ENCODE peak calls at places on chromosomes 16 and 17, in ten cellular contexts. P is RWPE1, A is uterus, R is nephron progenitor cell, D is MCF 10A, H is BJ, O is brain microvascular endothelial cell, G is omental fat pad, Q is sigmoid colon, J is left ventricle myocardium inferior. C is an unnamed sample.

GRCh38 chr17:27776882-27777624 is 23.3 kb downstream of the NOS2 start:
- DNase-seq in P (no peak), A (no peak), R (no peak), D (no peak), H (no peak), O (no peak), G (no peak), Q (no peak), J (no peak), C (no peak)

GRCh38 chr16:28213396-28213795 is 1.6 kb upstream of the XPO6 start:
- DNase-seq in P (no peak), A (no peak), R (no peak), D (no peak), H (no peak), O (no peak), G (no peak), Q (no peak), J (no peak), C (no peak)

GRCh38 chr16:11658896-11659708 is 9.2 kb upstream of the SNN start:
- DNase-seq in P (peak), A (no peak), R (no peak), D (peak), H (no peak), O (no peak), G (no peak), Q (no peak), J (no peak), C (no peak)

GRCh38 chr16:11256657-11257130 is 690 bp upstream of the SOCS1 start:
- DNase-seq in P (peak), A (no peak), R (peak), D (peak), H (no peak), O (no peak), G (no peak), Q (peak), J (peak), C (no peak)

GRCh38 chr17:338442-339192 is 14.0 kb downstream of the RPH3AL start:
- DNase-seq in P (no peak), A (no peak), R (no peak), D (no peak), H (no peak), O (no peak), G (no peak), Q (peak), J (no peak), C (no peak)

GRCh38 chr17:18208092-18208491 is 17.3 kb upstream of the LLGL1 start:
- DNase-seq in P (no peak), A (no peak), R (no peak), D (no peak), H (no peak), O (no peak), G (no peak), Q (no peak), J (no peak), C (no peak)

GRCh38 chr17:55654821-55655220 is 67.8 kb downstream of the TMEM100 start:
- DNase-seq in P (no peak), A (no peak), R (no peak), D (no peak), H (no peak), O (no peak), G (no peak), Q (no peak), J (no peak), C (no peak)

GRCh38 chr16:82331397-82331796 is 161.4 kb upstream of the MPHOSPH6 start:
- DNase-seq in P (no peak), A (no peak), R (no peak), D (peak), H (no peak), O (no peak), G (no peak), Q (no peak), J (no peak), C (no peak)

GRCh38 chr17:42618442-42619150 is 9.1 kb downstream of the TUBG1 start:
- DNase-seq in P (peak), A (no peak), R (peak), D (peak), H (no peak), O (no peak), G (no peak), Q (no peak), J (peak), C (no peak)

GRCh38 chr17:55693244-55694216 is 29.1 kb downstream of the TMEM100 start:
- DNase-seq in P (no peak), A (no peak), R (no peak), D (peak), H (no peak), O (no peak), G (no peak), Q (peak), J (peak), C (no peak)

GRCh38 chr17:81435636-81436293 is 40.5 kb downstream of the BAHCC1 start:
- DNase-seq in P (no peak), A (no peak), R (no peak), D (no peak), H (no peak), O (no peak), G (no peak), Q (no peak), J (no peak), C (no peak)

GRCh38 chr17:79822583-79823124 is 16.6 kb downstream of the CBX4 start:
- DNase-seq in P (no peak), A (no peak), R (no peak), D (no peak), H (no peak), O (no peak), G (no peak), Q (no peak), J (no peak), C (no peak)

GRCh38 chr16:14628806-14629611 is 1.1 kb downstream of the PARN start:
- DNase-seq in P (peak), A (no peak), R (no peak), D (no peak), H (no peak), O (no peak), G (no peak), Q (no peak), J (no peak), C (peak)

GRCh38 chr16:76653390-76654026 is 376.3 kb downstream of the CNTNAP4 start:
- DNase-seq in P (peak), A (no peak), R (peak), D (peak), H (no peak), O (peak), G (no peak), Q (no peak), J (no peak), C (no peak)

GRCh38 chr16:35210681-35211433 is 1751.4 kb downstream of the TP53TG3F start:
- DNase-seq in P (no peak), A (no peak), R (no peak), D (no peak), H (no peak), O (no peak), G (no peak), Q (no peak), J (no peak), C (no peak)

GRCh38 chr16:65634291-65634690 is 512.4 kb upstream of the CDH11 start:
- DNase-seq in P (no peak), A (no peak), R (no peak), D (peak), H (no peak), O (no peak), G (no peak), Q (no peak), J (no peak), C (no peak)

GRCh38 chr17:29927546-29927945 is 2.5 kb downstream of the SSH2 start:
- DNase-seq in P (no peak), A (no peak), R (no peak), D (no peak), H (no peak), O (no peak), G (no peak), Q (no peak), J (no peak), C (no peak)

GRCh38 chr17:57355090-57355859 is 99.0 kb downstream of the MSI2 start:
- DNase-seq in P (no peak), A (no peak), R (no peak), D (no peak), H (no peak), O (no peak), G (no peak), Q (no peak), J (no peak), C (no peak)

GRCh38 chr17:14747576-14747940 is 446.7 kb downstream of the HS3ST3B1 start:
- DNase-seq in P (no peak), A (no peak), R (no peak), D (no peak), H (no peak), O (no peak), G (no peak), Q (no peak), J (no peak), C (no peak)

GRCh38 chr16:3810198-3810664 is 70.3 kb downstream of the CREBBP start:
- DNase-seq in P (no peak), A (no peak), R (no peak), D (no peak), H (no peak), O (no peak), G (no peak), Q (no peak), J (no peak), C (no peak)

GRCh38 chr17:384622-385194 is 32.1 kb upstream of the RPH3AL start:
- DNase-seq in P (no peak), A (no peak), R (peak), D (no peak), H (no peak), O (no peak), G (no peak), Q (no peak), J (no peak), C (no peak)

GRCh38 chr17:45677770-45678169 is 106.3 kb upstream of the CRHR1 start:
- DNase-seq in P (no peak), A (no peak), R (no peak), D (peak), H (no peak), O (no peak), G (no peak), Q (no peak), J (no peak), C (no peak)

GRCh38 chr17:32161506-32162365 is 19.4 kb downstream of the RHOT1 start:
- DNase-seq in P (peak), A (no peak), R (no peak), D (peak), H (peak), O (peak), G (no peak), Q (no peak), J (no peak), C (no peak)

GRCh38 chr16:84959784-84960417 is 51.4 kb downstream of the ZDHHC7 start:
- DNase-seq in P (no peak), A (no peak), R (no peak), D (no peak), H (no peak), O (no peak), G (no peak), Q (no peak), J (no peak), C (no peak)

GRCh38 chr17:1160591-1161041 is 19.2 kb downstream of the ABR start:
- DNase-seq in P (no peak), A (no peak), R (no peak), D (no peak), H (no peak), O (no peak), G (no peak), Q (no peak), J (no peak), C (no peak)

GRCh38 chr16:50622643-50623369 is 58.3 kb downstream of the SNX20 start:
- DNase-seq in P (no peak), A (no peak), R (no peak), D (no peak), H (no peak), O (no peak), G (no peak), Q (no peak), J (no peak), C (no peak)

GRCh38 chr17:40901981-40902862 is 17.2 kb upstream of the KRT20 start:
- DNase-seq in P (peak), A (no peak), R (no peak), D (peak), H (peak), O (no peak), G (no peak), Q (no peak), J (no peak), C (no peak)

GRCh38 chr17:57106107-57106835 is 21.2 kb downstream of the AKAP1 start:
- DNase-seq in P (no peak), A (no peak), R (no peak), D (peak), H (no peak), O (no peak), G (no peak), Q (no peak), J (peak), C (no peak)

GRCh38 chr17:21286066-21286770 is 1.7 kb downstream of the MAP2K3 start:
- DNase-seq in P (peak), A (peak), R (peak), D (peak), H (peak), O (peak), G (peak), Q (peak), J (peak), C (peak)

GRCh38 chr16:49345829-49346228 is 27.8 kb upstream of the C16orf78 start:
- DNase-seq in P (peak), A (no peak), R (peak), D (peak), H (no peak), O (no peak), G (no peak), Q (no peak), J (no peak), C (no peak)

GRCh38 chr16:9297437-9298113 is 206.1 kb downstream of the HAPSTR1 start:
- DNase-seq in P (no peak), A (peak), R (peak), D (peak), H (no peak), O (no peak), G (no peak), Q (peak), J (no peak), C (no peak)

GRCh38 chr16:30740364-30741251 is 7.6 kb upstream of the PHKG2 start:
- DNase-seq in P (peak), A (peak), R (no peak), D (peak), H (peak), O (peak), G (peak), Q (peak), J (peak), C (no peak)

GRCh38 chr17:77916771-77917481 is 41.6 kb upstream of the TNRC6C start:
- DNase-seq in P (no peak), A (no peak), R (no peak), D (no peak), H (no peak), O (no peak), G (no peak), Q (peak), J (no peak), C (no peak)

GRCh38 chr17:50186661-50187402 is 14.6 kb downstream of the COL1A1 start:
- DNase-seq in P (no peak), A (no peak), R (no peak), D (no peak), H (no peak), O (peak), G (no peak), Q (no peak), J (no peak), C (no peak)

GRCh38 chr16:26668026-26668425 is 398.7 kb upstream of the C16orf82 start:
- DNase-seq in P (no peak), A (no peak), R (no peak), D (no peak), H (no peak), O (no peak), G (no peak), Q (no peak), J (no peak), C (no peak)

GRCh38 chr16:26664086-26664485 is 402.6 kb upstream of the C16orf82 start:
- DNase-seq in P (no peak), A (no peak), R (no peak), D (no peak), H (no peak), O (no peak), G (no peak), Q (no peak), J (no peak), C (no peak)

GRCh38 chr16:26667271-26667703 is 399.4 kb upstream of the C16orf82 start:
- DNase-seq in P (no peak), A (no peak), R (peak), D (no peak), H (no peak), O (no peak), G (no peak), Q (no peak), J (no peak), C (no peak)

GRCh38 chr16:26666486-26666885 is 400.2 kb upstream of the C16orf82 start:
- DNase-seq in P (no peak), A (no peak), R (no peak), D (no peak), H (no peak), O (no peak), G (no peak), Q (no peak), J (no peak), C (no peak)

DNA sequence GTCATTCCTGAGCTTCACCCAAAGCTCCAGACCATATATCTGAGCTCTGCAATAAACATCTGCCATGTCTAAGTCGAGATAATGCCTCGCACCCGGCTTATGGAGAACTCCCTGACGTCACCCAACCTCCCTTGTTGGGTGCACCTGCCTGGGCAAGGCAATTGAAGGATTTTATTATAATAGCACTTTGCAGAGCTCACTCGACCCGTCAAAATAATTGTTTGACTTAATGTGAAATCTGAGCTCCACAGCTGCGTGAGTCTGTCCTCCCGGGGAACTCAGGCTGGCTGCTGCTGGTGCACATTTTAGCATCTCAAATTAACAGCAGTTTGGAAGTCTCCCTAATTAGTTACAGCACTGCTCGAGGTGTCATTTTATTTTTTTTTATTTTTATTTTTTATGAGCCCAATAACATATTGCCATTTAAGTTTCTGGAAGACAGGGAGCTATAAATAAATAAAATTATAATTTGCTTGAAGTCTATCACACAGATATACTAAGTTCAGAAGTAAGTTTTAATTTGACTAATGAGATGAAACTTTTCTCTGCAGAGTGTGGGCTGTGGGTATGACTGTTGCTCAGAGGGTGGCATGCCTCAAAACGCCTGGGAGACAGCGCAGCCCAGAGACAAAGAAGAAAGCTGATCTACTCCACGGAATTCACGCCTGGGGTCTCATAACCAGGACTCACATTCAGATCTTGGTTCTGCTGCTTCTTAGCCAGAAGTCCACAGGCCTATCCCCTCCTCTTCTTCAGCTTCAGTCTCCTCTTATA is 401.4 kb upstream of the C16orf82 start:
- DNase-seq in P (no peak), A (no peak), R (no peak), D (no peak), H (no peak), O (no peak), G (no peak), Q (no peak), J (no peak), C (no peak)
- TF ChIP-seq CTCF in P (no peak), A (no peak), R (no peak), D (no peak), H (no peak), O (no peak), G (no peak), Q (no peak), J (no peak), C (no peak)

GRCh38 chr16:1792836-1793577 is 498 bp downstream of the IGFALS start:
- DNase-seq in P (no peak), A (no peak), R (no peak), D (no peak), H (no peak), O (no peak), G (no peak), Q (no peak), J (no peak), C (no peak)
- TF ChIP-seq CTCF in P (no peak), A (no peak), R (no peak), D (no peak), H (no peak), O (no peak), G (no peak), Q (no peak), J (no peak), C (no peak)

GRCh38 chr16:89309438-89310122 is 92.1 kb downstream of the ZNF778 start:
- DNase-seq in P (no peak), A (no peak), R (no peak), D (no peak), H (no peak), O (no peak), G (no peak), Q (no peak), J (no peak), C (no peak)

GRCh38 chr16:89304941-89305705 is 87.6 kb downstream of the ZNF778 start:
- DNase-seq in P (no peak), A (no peak), R (no peak), D (no peak), H (no peak), O (no peak), G (no peak), Q (no peak), J (no peak), C (no peak)

GRCh38 chr16:89312194-89312593 is 94.7 kb downstream of the ZNF778 start:
- DNase-seq in P (no peak), A (no peak), R (no peak), D (no peak), H (no peak), O (no peak), G (no peak), Q (no peak), J (no peak), C (no peak)

GRCh38 chr16:89307421-89307805 is 89.9 kb downstream of the ZNF778 start:
- DNase-seq in P (no peak), A (no peak), R (no peak), D (no peak), H (no peak), O (no peak), G (no peak), Q (no peak), J (peak), C (no peak)

DNA sequence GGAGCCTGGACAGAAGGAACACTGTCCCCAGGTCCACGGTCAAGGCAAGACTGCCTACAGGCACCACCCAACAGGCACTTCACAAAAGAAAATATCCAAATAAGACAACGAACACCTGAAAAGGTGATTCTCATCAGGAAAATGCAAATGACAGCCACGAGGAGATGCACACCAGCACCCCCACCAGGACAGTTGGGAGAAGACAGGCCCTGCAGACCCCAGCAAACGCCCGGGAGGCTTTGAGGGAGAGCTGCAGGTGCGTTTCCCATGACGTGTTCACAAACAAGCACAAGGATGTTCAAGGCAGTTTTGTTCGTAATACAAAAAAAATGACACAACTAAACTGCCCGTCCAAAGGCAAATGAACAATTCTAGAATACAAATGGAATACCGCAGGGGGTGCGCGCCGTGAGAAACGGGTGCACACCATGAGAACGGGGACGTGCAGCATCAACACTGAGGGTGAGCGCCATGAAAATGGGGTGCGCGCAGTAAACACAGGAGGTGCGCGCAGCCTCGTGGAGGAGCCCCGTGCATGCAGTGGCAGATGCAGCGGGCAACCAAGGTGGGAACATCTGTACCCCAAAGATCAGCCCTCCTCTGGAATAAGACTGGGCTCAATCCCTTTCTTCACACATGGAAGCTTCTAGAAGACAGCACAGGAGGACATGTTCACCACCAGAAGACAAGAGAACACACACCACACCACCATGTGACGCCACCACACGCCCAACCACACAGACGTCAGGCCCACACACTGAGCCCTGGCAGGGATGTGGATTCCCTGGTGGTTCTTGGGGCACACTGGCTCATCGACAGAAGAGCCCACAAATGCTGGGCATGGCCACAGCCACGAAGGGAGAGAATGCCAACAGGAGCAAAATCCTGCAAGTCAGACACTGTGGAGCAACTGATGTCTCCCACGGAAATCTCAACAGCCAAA is 91.2 kb downstream of the ZNF778 start:
- DNase-seq in P (no peak), A (no peak), R (no peak), D (no peak), H (no peak), O (no peak), G (no peak), Q (no peak), J (peak), C (peak)
- TF ChIP-seq CTCF in P (no peak), A (peak), R (peak), D (peak), H (peak), O (peak), G (peak), Q (peak), J (peak), C (no peak)

GRCh38 chr17:4566785-4567184 is 6.4 kb upstream of the GGT6 start:
- DNase-seq in P (peak), A (no peak), R (peak), D (peak), H (no peak), O (peak), G (no peak), Q (no peak), J (no peak), C (no peak)
- TF ChIP-seq CTCF in P (peak), A (peak), R (peak), D (peak), H (peak), O (peak), G (peak), Q (peak), J (peak), C (peak)

GRCh38 chr16:71627631-71628236 is 1.8 kb downstream of the MARVELD3 start:
- DNase-seq in P (no peak), A (no peak), R (no peak), D (no peak), H (no peak), O (no peak), G (no peak), Q (no peak), J (no peak), C (no peak)
- TF ChIP-seq CTCF in P (no peak), A (no peak), R (no peak), D (no peak), H (no peak), O (no peak), G (no peak), Q (no peak), J (no peak), C (no peak)